ENCODE peak calls at places on chromosomes 7 and 10, in seven cellular contexts. K is HCT116, D is mammary epithelial cell, V is astrocyte, H is neuronal stem cell, B is GM23248, R is H9. J is an unnamed sample.

GRCh38 chr7:12570529-12571461 is at the start of gene SCIN:
- DNase-seq in K (no peak), D (no peak), V (peak; percentile 30), H (no peak), B (peak; percentile 71), R (peak; percentile 63), J (peak; percentile 87)

GRCh38 chr7:12796397-12797136 is 109.1 kb downstream of the ARL4A start:
- DNase-seq in K (no peak), D (no peak), V (no peak), H (no peak), B (no peak), R (no peak), J (no peak)

GRCh38 chr10:103982639-103983038 is 15.7 kb downstream of the SLK start:
- DNase-seq in K (peak; percentile 34), D (no peak), V (no peak), H (peak; percentile 11), B (peak; percentile 9), R (peak; percentile 72), J (no peak)

GRCh38 chr10:89158446-89158845 is 48.7 kb downstream of the CH25H start:
- DNase-seq in K (no peak), D (peak; percentile 49), V (peak; percentile 93), H (no peak), B (peak; percentile 76), R (no peak), J (peak; percentile 48)

GRCh38 chr7:33261585-33261984 is 132.2 kb downstream of the BBS9 start:
- DNase-seq in K (no peak), D (peak; percentile 52), V (peak; percentile 77), H (no peak), B (peak; percentile 29), R (no peak), J (no peak)

GRCh38 chr10:21920633-21921032 is 82.9 kb downstream of the DNAJC1 start:
- DNase-seq in K (no peak), D (peak; percentile 68), V (peak; percentile 2), H (no peak), B (no peak), R (no peak), J (no peak)

GRCh38 chr7:28301148-28301641 is 111.1 kb upstream of the CREB5 start:
- DNase-seq in K (no peak), D (peak; percentile 79), V (peak; percentile 66), H (no peak), B (peak; percentile 88), R (no peak), J (peak; percentile 58)

GRCh38 chr7:115680921-115681320 is 349.6 kb downstream of the TFEC start:
- DNase-seq in K (no peak), D (no peak), V (no peak), H (no peak), B (no peak), R (peak; percentile 29), J (no peak)

GRCh38 chr7:40680657-40681056 is 545.9 kb downstream of the SUGCT start:
- DNase-seq in K (peak; percentile 34), D (peak; percentile 19), V (no peak), H (peak; percentile 9), B (peak; percentile 38), R (no peak), J (peak; percentile 20)

GRCh38 chr7:128435311-128435654 is 20.4 kb upstream of the HILPDA start:
- DNase-seq in K (no peak), D (no peak), V (no peak), H (no peak), B (no peak), R (no peak), J (no peak)

GRCh38 chr7:45984386-45985295 is 63.6 kb upstream of the IGFBP3 start:
- DNase-seq in K (no peak), D (no peak), V (no peak), H (no peak), B (no peak), R (no peak), J (no peak)

GRCh38 chr7:95794917-95795515 is 22.7 kb downstream of the DYNC1I1 start:
- DNase-seq in K (peak; percentile 43), D (no peak), V (no peak), H (no peak), B (peak; percentile 53), R (peak; percentile 44), J (no peak)

GRCh38 chr7:137879357-137880158 is 32.8 kb upstream of the DGKI start:
- DNase-seq in K (no peak), D (peak; percentile 74), V (peak; percentile 67), H (no peak), B (peak; percentile 86), R (peak; percentile 66), J (no peak)

GRCh38 chr7:135160858-135161653 is 9.5 kb downstream of the CYREN start:
- DNase-seq in K (no peak), D (no peak), V (no peak), H (no peak), B (no peak), R (no peak), J (no peak)

GRCh38 chr10:88881335-88881734 is 1.3 kb downstream of the STAMBPL1 start:
- DNase-seq in K (no peak), D (no peak), V (no peak), H (no peak), B (peak; percentile 35), R (no peak), J (peak; percentile 40)

GRCh38 chr7:71133232-71133622 is 1.3 kb downstream of the GALNT17 start:
- DNase-seq in K (no peak), D (no peak), V (no peak), H (no peak), B (no peak), R (no peak), J (no peak)

GRCh38 chr10:49761789-49762565 is at the start of gene OGDHL:
- DNase-seq in K (peak; percentile 26), D (peak; percentile 44), V (peak; percentile 4), H (peak; percentile 83), B (peak; percentile 68), R (peak; percentile 73), J (peak; percentile 75)

GRCh38 chr10:70232859-70233108 is 445 bp downstream of the PPA1 start:
- DNase-seq in K (no peak), D (no peak), V (no peak), H (no peak), B (no peak), R (no peak), J (no peak)

GRCh38 chr7:32158076-32158475 is 87.9 kb upstream of the PDE1C start:
- DNase-seq in K (no peak), D (no peak), V (peak; percentile 40), H (no peak), B (no peak), R (no peak), J (no peak)

GRCh38 chr7:106717997-106718871 is 57.3 kb upstream of the CCDC71L start:
- DNase-seq in K (peak; percentile 87), D (peak; percentile 95), V (peak; percentile 99), H (no peak), B (peak; percentile 99), R (no peak), J (peak; percentile 93)

GRCh38 chr7:605661-606450 is 86.2 kb upstream of the PDGFA start:
- DNase-seq in K (no peak), D (no peak), V (no peak), H (no peak), B (no peak), R (no peak), J (no peak)

GRCh38 chr7:602341-603141 is 82.9 kb upstream of the PDGFA start:
- DNase-seq in K (no peak), D (no peak), V (no peak), H (no peak), B (peak; percentile 17), R (no peak), J (no peak)

GRCh38 chr7:604038-604883 is 84.6 kb upstream of the PDGFA start:
- DNase-seq in K (no peak), D (no peak), V (peak; percentile 86), H (no peak), B (peak; percentile 18), R (no peak), J (peak; percentile 86)

GRCh38 chr7:603152-603941 is 83.7 kb upstream of the PDGFA start:
- DNase-seq in K (no peak), D (no peak), V (no peak), H (no peak), B (no peak), R (no peak), J (no peak)

DNA sequence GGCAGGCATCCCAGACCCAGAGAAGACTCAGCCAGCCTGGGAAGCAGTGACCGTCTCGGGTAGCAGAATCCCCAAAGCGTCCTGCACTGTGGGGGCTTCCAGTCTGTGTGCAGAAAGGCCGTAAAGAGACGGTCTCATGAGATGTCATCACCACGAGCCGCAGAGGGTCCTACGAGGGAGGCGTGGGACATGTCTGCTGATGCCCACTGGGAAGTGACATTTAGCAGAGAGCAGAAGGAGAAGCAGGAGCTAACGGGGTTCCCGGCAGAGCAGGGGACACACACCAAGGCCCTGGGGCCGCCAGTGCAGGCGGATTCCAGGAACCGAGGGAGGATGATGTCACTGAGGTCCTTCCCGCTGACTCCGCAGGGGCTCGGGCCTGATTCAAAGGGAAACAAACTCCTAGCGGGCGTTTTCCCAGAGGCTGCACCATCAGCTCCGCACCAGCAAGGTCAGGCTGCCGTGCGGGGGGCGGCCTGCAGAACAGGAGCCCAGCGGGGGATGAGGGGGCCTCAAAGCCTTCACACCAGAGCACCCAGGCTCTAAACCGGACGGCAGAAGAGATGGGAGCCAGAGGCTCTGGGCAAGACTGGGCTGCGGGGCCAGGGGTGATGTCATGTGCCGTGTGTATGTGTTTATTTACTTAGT is 85.4 kb upstream of the PDGFA start:
- DNase-seq in K (no peak), D (no peak), V (no peak), H (no peak), B (no peak), R (no peak), J (no peak)
- H3K9ac ChIP-seq in K (no peak overlapping the region), D (no peak overlapping the region), V (peak overlapping the region; percentile 80), H (peak overlapping the region; percentile 50), B (no peak overlapping the region), R (no peak overlapping the region), J (no peak overlapping the region)

DNA sequence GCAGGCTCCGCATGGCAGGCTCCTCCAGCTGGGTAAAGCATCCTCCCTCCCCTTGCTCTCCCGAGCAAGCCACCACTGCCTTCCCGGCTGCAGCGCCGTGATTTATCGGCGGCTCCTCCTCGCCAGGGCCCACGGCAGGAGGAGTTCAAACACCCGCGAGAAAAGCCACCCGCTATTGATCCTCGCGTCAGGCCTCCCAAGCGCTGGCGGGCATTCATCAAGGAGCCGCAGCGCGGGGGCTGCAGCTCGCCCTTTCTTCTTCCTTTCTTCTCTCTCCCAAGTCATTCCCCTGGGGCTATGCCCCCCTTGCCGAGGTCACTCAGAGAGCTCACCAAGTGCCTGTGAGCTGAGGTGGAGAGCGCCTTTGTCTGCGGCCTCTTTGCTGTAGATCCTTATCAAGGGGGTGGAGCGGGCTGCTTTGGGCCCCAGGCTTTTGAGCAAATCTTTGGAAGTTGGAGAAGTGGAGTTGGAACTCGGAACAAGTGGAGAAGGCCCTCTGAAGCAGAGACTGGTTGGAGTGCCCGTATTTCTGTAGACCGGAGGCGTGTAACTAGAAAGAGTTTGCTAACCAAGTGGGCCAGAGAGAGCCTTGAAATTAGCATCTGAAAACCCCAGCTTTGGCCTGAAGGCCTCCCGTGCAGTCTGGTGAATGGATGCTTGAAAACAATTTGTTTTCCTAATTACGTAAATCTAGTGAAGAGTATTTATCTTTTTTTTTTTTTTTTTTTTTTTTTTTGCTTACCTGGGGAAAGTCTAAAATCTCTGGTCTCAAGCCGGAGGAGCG is 107.1 kb upstream of the PPIF start:
- DNase-seq in K (no peak), D (no peak), V (peak; percentile 76), H (peak; percentile 83), B (no peak), R (peak; percentile 84), J (no peak)
- H3K9ac ChIP-seq in K (no peak overlapping the region), D (no peak overlapping the region), V (no peak overlapping the region), H (no peak overlapping the region), B (no peak overlapping the region), R (no peak overlapping the region), J (no peak overlapping the region)

GRCh38 chr7:82559203-82559805 is 115.7 kb upstream of the CACNA2D1 start:
- DNase-seq in K (no peak), D (peak; percentile 40), V (no peak), H (peak; percentile 35), B (no peak), R (peak; percentile 72), J (no peak)
- H3K9ac ChIP-seq in K (no peak overlapping the region), D (no peak overlapping the region), V (no peak overlapping the region), H (no peak overlapping the region), B (no peak overlapping the region), R (no peak overlapping the region), J (no peak overlapping the region)

GRCh38 chr10:79105164-79105739 is 36.5 kb downstream of the ZMIZ1 start:
- DNase-seq in K (no peak), D (no peak), V (no peak), H (no peak), B (no peak), R (no peak), J (no peak)
- H3K9ac ChIP-seq in K (no peak overlapping the region), D (no peak overlapping the region), V (peak overlapping the region; percentile 35), H (no peak overlapping the region), B (peak overlapping the region; percentile 34), R (no peak overlapping the region), J (peak overlapping the region; percentile 10)